ENCODE peak calls at places on chromosomes 12 and 14, in eight cellular contexts. Q, V, G, O, X, S, L and P are unnamed samples.

GRCh38 chr14:89330236-89331002 is 86.6 kb downstream of the FOXN3 start:
- DNase-seq in Q (no peak), V (peak), G (no peak), O (no peak), X (peak), S (no peak), L (no peak), P (peak)

GRCh38 chr14:59389936-59390335 is 75.2 kb downstream of the GPR135 start:
- DNase-seq in Q (no peak), V (no peak), G (no peak), O (peak), X (no peak), S (no peak), L (no peak), P (no peak)

GRCh38 chr12:10582704-10583103 is 30.7 kb downstream of the MAGOHB start:
- DNase-seq in Q (no peak), V (no peak), G (no peak), O (no peak), X (no peak), S (no peak), L (no peak), P (no peak)

GRCh38 chr14:79861111-79861510 is 350.2 kb downstream of the DIO2 start:
- DNase-seq in Q (no peak), V (no peak), G (no peak), O (no peak), X (no peak), S (no peak), L (no peak), P (no peak)

GRCh38 chr14:104294983-104295680 is 156.7 kb downstream of the KIF26A start:
- DNase-seq in Q (peak), V (peak), G (no peak), O (no peak), X (peak), S (no peak), L (no peak), P (no peak)

GRCh38 chr14:58805605-58806358 is 168.0 kb downstream of the DACT1 start:
- DNase-seq in Q (no peak), V (no peak), G (no peak), O (no peak), X (no peak), S (no peak), L (no peak), P (no peak)

GRCh38 chr12:89306827-89307498 is 45.3 kb downstream of the DUSP6 start:
- DNase-seq in Q (no peak), V (no peak), G (no peak), O (no peak), X (no peak), S (no peak), L (no peak), P (no peak)

GRCh38 chr12:125259525-125259924 is 194.3 kb downstream of the AACS start:
- DNase-seq in Q (no peak), V (no peak), G (no peak), O (no peak), X (no peak), S (no peak), L (no peak), P (no peak)

GRCh38 chr12:52198454-52199215 is 6.8 kb upstream of the KRT80 start:
- DNase-seq in Q (no peak), V (no peak), G (peak), O (no peak), X (no peak), S (no peak), L (no peak), P (no peak)

GRCh38 chr14:104545151-104545931 is 34.2 kb upstream of the C14orf180 start:
- DNase-seq in Q (no peak), V (no peak), G (peak), O (no peak), X (no peak), S (no peak), L (no peak), P (no peak)

GRCh38 chr12:69417231-69417630 is 53.0 kb upstream of the FRS2 start:
- DNase-seq in Q (no peak), V (no peak), G (no peak), O (no peak), X (no peak), S (no peak), L (no peak), P (no peak)

GRCh38 chr12:27434673-27435565 is 11.6 kb upstream of the SMCO2 start:
- DNase-seq in Q (no peak), V (no peak), G (peak), O (peak), X (peak), S (peak), L (no peak), P (no peak)

GRCh38 chr12:32457251-32458025 is 58.1 kb downstream of the FGD4 start:
- DNase-seq in Q (no peak), V (no peak), G (no peak), O (no peak), X (no peak), S (no peak), L (no peak), P (no peak)

GRCh38 chr12:25566550-25566949 is 13.5 kb upstream of the LMNTD1 start:
- DNase-seq in Q (no peak), V (no peak), G (no peak), O (no peak), X (no peak), S (no peak), L (no peak), P (no peak)

GRCh38 chr14:104344815-104345214 is 206.4 kb downstream of the KIF26A start:
- DNase-seq in Q (no peak), V (no peak), G (no peak), O (no peak), X (no peak), S (no peak), L (no peak), P (no peak)

GRCh38 chr14:65866906-65867305 is 454.4 kb downstream of the FUT8 start:
- DNase-seq in Q (no peak), V (no peak), G (no peak), O (no peak), X (no peak), S (no peak), L (no peak), P (no peak)

GRCh38 chr12:113103756-113104450 is 31.7 kb downstream of the RASAL1 start:
- DNase-seq in Q (no peak), V (no peak), G (no peak), O (no peak), X (no peak), S (peak), L (peak), P (no peak)

GRCh38 chr14:53060046-53060445 is 93.1 kb downstream of the DDHD1 start:
- DNase-seq in Q (no peak), V (no peak), G (no peak), O (peak), X (no peak), S (no peak), L (no peak), P (no peak)

GRCh38 chr14:76829016-76829365 is 2.8 kb downstream of the LRRC74A start:
- DNase-seq in Q (no peak), V (peak), G (peak), O (no peak), X (no peak), S (no peak), L (no peak), P (no peak)

GRCh38 chr14:57259672-57260071 is 9.0 kb downstream of the EXOC5 start:
- DNase-seq in Q (no peak), V (no peak), G (no peak), O (no peak), X (no peak), S (no peak), L (no peak), P (no peak)

GRCh38 chr14:38646391-38646790 is 390.5 kb upstream of the CLEC14A start:
- DNase-seq in Q (no peak), V (no peak), G (peak), O (no peak), X (no peak), S (no peak), L (no peak), P (no peak)

GRCh38 chr14:81211844-81212243 is 8.9 kb downstream of the GTF2A1 start:
- DNase-seq in Q (no peak), V (peak), G (peak), O (peak), X (no peak), S (peak), L (no peak), P (no peak)

GRCh38 chr12:53660064-53660463 is 15.8 kb downstream of the ATP5MC2 start:
- DNase-seq in Q (no peak), V (no peak), G (no peak), O (no peak), X (peak), S (no peak), L (no peak), P (no peak)

GRCh38 chr14:93936245-93936644 is 9.1 kb downstream of the FAM181A start:
- DNase-seq in Q (no peak), V (no peak), G (no peak), O (peak), X (no peak), S (peak), L (no peak), P (no peak)

GRCh38 chr14:93587330-93587729 is 156.6 kb downstream of the UNC79 start:
- DNase-seq in Q (no peak), V (no peak), G (no peak), O (peak), X (no peak), S (no peak), L (no peak), P (no peak)

GRCh38 chr12:109099426-109100020 is 2.1 kb downstream of the UNG start:
- DNase-seq in Q (no peak), V (no peak), G (no peak), O (no peak), X (no peak), S (no peak), L (no peak), P (no peak)

GRCh38 chr14:105300542-105301102 is at the start of gene BRF1:
- DNase-seq in Q (peak), V (peak), G (peak), O (peak), X (peak), S (peak), L (peak), P (peak)

GRCh38 chr14:34498684-34499412 is 36.8 kb upstream of the SPTSSA start:
- DNase-seq in Q (peak), V (no peak), G (no peak), O (peak), X (no peak), S (no peak), L (no peak), P (no peak)

GRCh38 chr14:69316449-69317391 is 56.8 kb downstream of the GALNT16 start:
- DNase-seq in Q (no peak), V (peak), G (no peak), O (peak), X (peak), S (no peak), L (no peak), P (peak)